ENCODE peak calls at places on chromosomes 5 and 9, in eight cellular contexts. X is aorta; S is sigmoid colon; L is CD4-positive, CD25-positive, alpha-beta regulatory T cell; Z is foreskin keratinocyte; W is astrocyte; G is endodermal cell; E is SK-N-SH. O is an unnamed sample.

GRCh38 chr5:38745836-38746732 is 99.7 kb upstream of the OSMR start:
- DNase-seq in X (no peak), S (no peak), L (no peak), Z (no peak), W (no peak), G (no peak), E (no peak), O (no peak)

GRCh38 chr9:135146766-135147472 is 59.5 kb downstream of the OLFM1 start:
- DNase-seq in X (no peak), S (no peak), L (no peak), Z (no peak), W (no peak), G (no peak), E (peak; percentile 88), O (no peak)

GRCh38 chr5:112316006-112316405 is 103.1 kb downstream of the EPB41L4A start:
- DNase-seq in X (no peak), S (no peak), L (no peak), Z (peak; percentile 55), W (no peak), G (no peak), E (no peak), O (no peak)

GRCh38 chr9:82466616-82467251 is 478.2 kb downstream of the SPATA31D1 start:
- DNase-seq in X (no peak), S (no peak), L (no peak), Z (peak; percentile 13), W (no peak), G (peak; percentile 90), E (no peak), O (peak; percentile 29)

GRCh38 chr5:55226027-55226933 is 835 bp downstream of the MCIDAS start:
- DNase-seq in X (no peak), S (no peak), L (no peak), Z (no peak), W (no peak), G (peak; percentile 94), E (peak; percentile 89), O (peak; percentile 62)

GRCh38 chr9:131589993-131590392 is 44.7 kb downstream of the PRRT1B start:
- DNase-seq in X (no peak), S (no peak), L (no peak), Z (no peak), W (no peak), G (no peak), E (no peak), O (no peak)

GRCh38 chr5:134554319-134555222 is 29.1 kb downstream of the JADE2 start:
- DNase-seq in X (no peak), S (peak; percentile 92), L (peak; percentile 59), Z (peak; percentile 11), W (peak; percentile 84), G (no peak), E (peak; percentile 83), O (peak; percentile 81)

GRCh38 chr5:166074839-166075481 is 2216.5 kb upstream of the WWC1 start:
- DNase-seq in X (no peak), S (no peak), L (no peak), Z (peak; percentile 11), W (no peak), G (peak; percentile 78), E (no peak), O (no peak)

GRCh38 chr5:74212336-74212735 is 428.2 kb downstream of the ENC1 start:
- DNase-seq in X (no peak), S (no peak), L (no peak), Z (no peak), W (no peak), G (peak; percentile 88), E (no peak), O (peak; percentile 41)

GRCh38 chr5:26553079-26553478 is 485.3 kb downstream of the CDH9 start:
- DNase-seq in X (no peak), S (no peak), L (no peak), Z (peak; percentile 22), W (peak; percentile 39), G (no peak), E (no peak), O (peak; percentile 91)

GRCh38 chr5:124961517-124961916 is 215.1 kb upstream of the ZNF608 start:
- DNase-seq in X (no peak), S (no peak), L (no peak), Z (no peak), W (no peak), G (no peak), E (no peak), O (no peak)

GRCh38 chr9:92807031-92807756 is 42.6 kb upstream of the BICD2 start:
- DNase-seq in X (no peak), S (no peak), L (no peak), Z (no peak), W (no peak), G (peak; percentile 49), E (peak; percentile 44), O (no peak)

GRCh38 chr5:14204011-14204670 is 61.0 kb downstream of the TRIO start:
- DNase-seq in X (no peak), S (no peak), L (no peak), Z (no peak), W (no peak), G (no peak), E (no peak), O (no peak)

GRCh38 chr9:21970800-21971620 is 23.2 kb downstream of the CDKN2A start:
- DNase-seq in X (no peak), S (no peak), L (no peak), Z (no peak), W (no peak), G (peak; percentile 76), E (no peak), O (no peak)

GRCh38 chr5:116097301-116097700 is 12.5 kb downstream of the COMMD10 start:
- DNase-seq in X (no peak), S (no peak), L (no peak), Z (peak; percentile 92), W (peak; percentile 45), G (no peak), E (no peak), O (no peak)

GRCh38 chr9:12775373-12775962 is 648 bp downstream of the LURAP1L start:
- DNase-seq in X (peak; percentile 46), S (peak; percentile 67), L (no peak), Z (no peak), W (no peak), G (no peak), E (peak; percentile 69), O (no peak)

GRCh38 chr5:141677415-141677814 is 4.6 kb downstream of the ARAP3 start:
- DNase-seq in X (no peak), S (no peak), L (no peak), Z (no peak), W (no peak), G (peak; percentile 89), E (peak; percentile 72), O (peak; percentile 7)

GRCh38 chr5:173954671-173955605 is 34.0 kb upstream of the C5orf47 start:
- DNase-seq in X (no peak), S (peak; percentile 74), L (no peak), Z (no peak), W (peak; percentile 82), G (no peak), E (no peak), O (peak; percentile 50)

GRCh38 chr9:78304357-78304756 is 7.4 kb downstream of the PSAT1 start:
- DNase-seq in X (no peak), S (no peak), L (no peak), Z (no peak), W (no peak), G (no peak), E (no peak), O (no peak)

GRCh38 chr5:55817030-55817429 is 34.1 kb upstream of the IL31RA start:
- DNase-seq in X (no peak), S (no peak), L (no peak), Z (no peak), W (no peak), G (no peak), E (no peak), O (no peak)

GRCh38 chr5:58363444-58363843 is 96.4 kb downstream of the PLK2 start:
- DNase-seq in X (no peak), S (no peak), L (no peak), Z (no peak), W (no peak), G (no peak), E (no peak), O (no peak)

DNA sequence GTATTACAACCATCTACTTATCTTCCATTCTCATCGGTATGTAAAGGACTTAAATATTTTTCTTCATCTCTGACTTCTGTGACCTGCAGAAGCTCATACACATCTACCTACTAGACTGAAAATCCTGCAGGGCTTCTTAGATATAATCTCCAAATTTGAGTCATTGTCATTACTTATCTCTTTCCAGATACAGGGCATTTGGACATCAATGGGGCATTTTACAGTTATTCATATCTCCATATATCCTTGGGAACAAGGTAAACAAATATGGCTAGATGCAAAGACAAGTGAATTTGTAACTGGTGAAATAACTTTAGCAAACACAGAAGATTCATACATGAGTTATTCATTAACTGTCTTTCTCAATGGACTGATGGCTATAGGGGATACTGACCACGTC is 37.7 kb upstream of the IL7R start:
- DNase-seq in X (no peak), S (no peak), L (no peak), Z (no peak), W (no peak), G (no peak), E (no peak), O (no peak)
- H3K4me1 ChIP-seq in X (no peaks in the 10 kb centered on the region), S (no peaks in the 10 kb centered on the region), L (peaks cover 32% of the 10 kb centered on the region), Z (no peaks in the 10 kb centered on the region), W (no peaks in the 10 kb centered on the region), G (no peaks in the 10 kb centered on the region), E (no peaks in the 10 kb centered on the region), O (no peaks in the 10 kb centered on the region)

DNA sequence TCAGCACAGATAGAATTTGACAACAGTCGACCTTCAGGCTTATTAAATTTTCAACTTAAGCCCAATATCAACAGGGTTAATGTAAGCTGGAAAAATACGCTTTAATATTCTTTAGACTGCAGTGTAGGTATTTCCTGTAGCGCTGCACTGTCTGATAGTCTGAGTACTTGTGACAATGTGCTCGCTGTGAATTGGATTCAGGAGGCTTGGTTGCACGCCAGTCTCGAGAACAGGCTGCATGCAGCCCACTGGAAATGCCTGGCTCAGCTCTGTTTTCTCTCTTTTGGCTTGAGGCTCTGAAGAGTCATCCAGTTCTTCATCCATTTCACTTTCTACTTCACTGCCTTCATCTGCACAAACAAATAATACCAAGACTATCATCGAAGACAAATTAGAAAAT is 300.9 kb downstream of the RFX3 start:
- DNase-seq in X (no peak), S (no peak), L (no peak), Z (no peak), W (no peak), G (no peak), E (no peak), O (no peak)
- H3K27ac ChIP-seq in X (no peak overlapping the region), S (no peak overlapping the region), L (no peak overlapping the region), Z (no peak overlapping the region), W (no peak overlapping the region), G (no peak overlapping the region), E (no peak overlapping the region), O (no peak overlapping the region)

DNA sequence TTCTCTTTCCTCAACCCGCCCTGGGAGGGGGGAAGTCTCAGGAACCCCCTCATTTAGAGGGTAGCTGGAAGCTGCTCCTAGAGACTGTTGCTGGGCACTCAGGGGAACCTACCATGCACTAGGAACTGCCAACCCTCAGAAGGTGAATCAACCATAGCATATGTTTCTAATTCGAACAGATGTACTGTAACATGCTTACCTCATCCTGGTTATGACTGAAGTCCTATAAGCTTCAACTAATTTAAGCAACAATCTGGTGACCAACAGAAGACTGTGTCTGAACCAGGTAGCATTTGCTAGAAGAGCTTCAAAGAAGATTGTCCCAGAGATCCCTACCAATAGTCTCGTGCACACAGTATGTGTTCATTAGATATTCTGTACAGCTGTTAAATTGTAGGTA is 5.7 kb upstream of the PRDM6 start:
- DNase-seq in X (no peak), S (no peak), L (no peak), Z (no peak), W (no peak), G (no peak), E (no peak), O (no peak)
- H3K27me3 ChIP-seq in X (no peaks in the 10 kb centered on the region), S (no peaks in the 10 kb centered on the region), L (peaks cover 27% of the 10 kb centered on the region), Z (peaks cover 88% of the 10 kb centered on the region), W (peaks cover 76% of the 10 kb centered on the region), G (peaks cover 92% of the 10 kb centered on the region), E (peaks cover 27% of the 10 kb centered on the region), O (peaks cover 54% of the 10 kb centered on the region)

GRCh38 chr5:143062379-143062778 is 292.2 kb downstream of the ARHGAP26 start:
- DNase-seq in X (no peak), S (no peak), L (no peak), Z (peak; percentile 4), W (no peak), G (no peak), E (no peak), O (no peak)
- H3K4me1 ChIP-seq in X (peaks cover 3% of the 10 kb centered on the region), S (no peaks in the 10 kb centered on the region), L (no peaks in the 10 kb centered on the region), Z (peaks cover 54% of the 10 kb centered on the region), W (peaks cover 16% of the 10 kb centered on the region), G (peaks cover 11% of the 10 kb centered on the region), E (peaks cover 14% of the 10 kb centered on the region), O (peaks cover 58% of the 10 kb centered on the region)